ENCODE peak calls at places on chromosomes 12 and 14, in five cellular contexts. C is HCT116, U is fibroblast of lung, Q is H1, W is endothelial cell of umbilical vein. A is an unnamed sample.
A peak's percentile ranks its signal among the peaks of the same experiment; 100 is the strongest.

GRCh38 chr14:23366163-23366921 is 1.4 kb upstream of the EFS start:
- DNase-seq in U (peak; percentile 78), W (no peak), C (no peak), Q (no peak), A (peak; percentile 79)

GRCh38 chr14:36478782-36479181 is 41.2 kb downstream of the NKX2-1 start:
- DNase-seq in U (peak; percentile 65), W (no peak), Q (no peak), C (peak; percentile 27), A (peak; percentile 2)

GRCh38 chr12:75850751-75851462 is 180.7 kb downstream of the PHLDA1 start:
- DNase-seq in C (no peak), Q (no peak), U (peak; percentile 76), W (no peak), A (peak; percentile 73)

GRCh38 chr14:35927727-35928126 is 101.6 kb downstream of the BRMS1L start:
- DNase-seq in Q (no peak), U (peak; percentile 4), C (no peak), W (no peak), A (no peak)

GRCh38 chr12:54751493-54751892 is 102.8 kb upstream of the MUCL1 start:
- DNase-seq in U (no peak), W (no peak), Q (no peak), C (no peak), A (no peak)

GRCh38 chr12:51323966-51324895 is at the start of gene BIN2:
- DNase-seq in C (no peak), W (no peak), Q (no peak), U (no peak), A (no peak)

GRCh38 chr12:47813491-47814196 is 6.1 kb downstream of the HDAC7 start:
- DNase-seq in Q (no peak), U (no peak), C (no peak), W (peak; percentile 55), A (no peak)

GRCh38 chr12:47264951-47265350 is 185.2 kb upstream of the AMIGO2 start:
- DNase-seq in C (no peak), U (no peak), W (no peak), Q (no peak), A (no peak)

GRCh38 chr12:5210179-5210917 is 166.7 kb downstream of the KCNA5 start:
- DNase-seq in C (no peak), Q (no peak), U (no peak), W (no peak), A (no peak)

GRCh38 chr12:103470664-103471063 is 25.1 kb downstream of the C12orf42 start:
- DNase-seq in Q (no peak), C (no peak), W (no peak), U (peak; percentile 12), A (peak; percentile 44)

GRCh38 chr12:104694711-104695110 is 238.0 kb downstream of the CHST11 start:
- DNase-seq in Q (no peak), U (peak; percentile 33), C (no peak), W (no peak), A (peak; percentile 48)

GRCh38 chr14:106268013-106268727 is 741.8 kb downstream of the TMEM121 start:
- DNase-seq in Q (no peak), U (no peak), W (no peak), C (no peak), A (no peak)

GRCh38 chr14:34059925-34060746 is 109.3 kb upstream of the EGLN3 start:
- DNase-seq in Q (no peak), U (peak; percentile 79), C (no peak), W (peak; percentile 67), A (peak; percentile 90)

GRCh38 chr12:53399896-53400295 is 19.9 kb downstream of the SP1 start:
- DNase-seq in C (no peak), W (no peak), Q (no peak), U (no peak), A (no peak)

GRCh38 chr12:1807489-1807888 is 12.9 kb upstream of the LRTM2 start:
- DNase-seq in U (no peak), C (no peak), W (no peak), Q (no peak), A (no peak)

GRCh38 chr12:119020377-119021360 is 39.3 kb downstream of the SRRM4 start:
- DNase-seq in W (no peak), Q (peak; percentile 54), C (peak; percentile 36), U (no peak), A (peak; percentile 2)

GRCh38 chr12:67593871-67594330 is 54.6 kb upstream of the DYRK2 start:
- DNase-seq in W (no peak), U (no peak), Q (no peak), C (no peak), A (no peak)

GRCh38 chr12:80763874-80764273 is 47.2 kb downstream of the MYF5 start:
- DNase-seq in C (peak; percentile 39), W (peak; percentile 73), U (peak; percentile 50), Q (no peak), A (peak; percentile 60)

GRCh38 chr12:62911288-62911687 is 23.7 kb downstream of the PPM1H start:
- DNase-seq in Q (no peak), W (no peak), C (no peak), U (no peak), A (no peak)

GRCh38 chr12:103431950-103432349 is 63.8 kb downstream of the C12orf42 start:
- DNase-seq in C (no peak), W (no peak), U (no peak), Q (no peak), A (no peak)

GRCh38 chr14:33035795-33036194 is 97.1 kb downstream of the NPAS3 start:
- DNase-seq in Q (no peak), C (no peak), W (no peak), U (no peak), A (no peak)

GRCh38 chr14:77025744-77026165 is 2.8 kb downstream of the IRF2BPL start:
- DNase-seq in Q (no peak), W (peak; percentile 35), U (no peak), C (no peak), A (peak; percentile 61)

GRCh38 chr14:74414380-74414779 is 11.6 kb downstream of the SYNDIG1L start:
- DNase-seq in U (no peak), C (no peak), W (no peak), Q (no peak), A (no peak)

GRCh38 chr14:66610154-66610563 is 102.2 kb downstream of the GPHN start:
- DNase-seq in U (no peak), C (peak; percentile 49), Q (peak; percentile 3), W (no peak), A (peak; percentile 25)

GRCh38 chr12:9732966-9733461 is at the start of gene CLECL1:
- DNase-seq in Q (no peak), W (no peak), U (no peak), C (no peak), A (no peak)
- H3K79me2 ChIP-seq in Q (no peaks in the 10 kb centered on the region), W (no peaks in the 10 kb centered on the region), U (no peaks in the 10 kb centered on the region), C (no peaks in the 10 kb centered on the region), A (no peaks in the 10 kb centered on the region)

DNA sequence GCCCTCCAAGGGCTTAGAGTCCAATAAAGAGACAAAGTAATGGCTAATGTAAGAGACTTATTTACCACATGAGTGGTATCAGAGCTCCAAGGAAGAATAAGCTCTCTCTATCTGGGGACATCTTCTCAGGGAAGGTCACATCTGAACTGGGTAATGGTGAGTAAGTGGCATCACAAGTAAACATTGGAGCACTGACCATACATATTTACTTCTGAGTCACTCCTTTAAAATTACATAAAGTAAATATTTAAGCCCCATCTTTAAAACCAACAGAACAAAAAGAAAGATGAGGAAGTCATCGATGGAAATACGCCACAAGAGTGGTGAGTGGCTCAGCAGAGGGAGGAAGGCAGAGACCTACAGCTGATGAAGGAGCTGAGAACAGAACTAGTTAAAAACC is 159.9 kb downstream of the DUSP6 start:
- DNase-seq in U (no peak), W (no peak), Q (no peak), C (no peak), A (no peak)
- H3K9ac ChIP-seq in U (no peak overlapping the region), W (no peak overlapping the region), Q (no peak overlapping the region), C (no peak overlapping the region), A (no peak overlapping the region)

GRCh38 chr12:116153096-116153495 is 124.4 kb downstream of the MED13L start:
- DNase-seq in W (no peak), U (no peak), Q (no peak), C (no peak), A (no peak)
- H3K79me2 ChIP-seq in W (peaks cover 70% of the 10 kb centered on the region), U (peaks cover 88% of the 10 kb centered on the region), Q (peaks cover 90% of the 10 kb centered on the region), C (peaks cover 100% of the 10 kb centered on the region), A (peaks cover 99% of the 10 kb centered on the region)

GRCh38 chr12:77943466-77943865 is 112.8 kb downstream of the NAV3 start:
- DNase-seq in Q (no peak), C (peak; percentile 43), U (peak; percentile 86), W (peak; percentile 64), A (peak; percentile 88)

GRCh38 chr12:77940566-77940965 is 109.9 kb downstream of the NAV3 start:
- DNase-seq in W (no peak), Q (no peak), C (no peak), U (peak; percentile 51), A (peak; percentile 72)

GRCh38 chr12:77941396-77941795 is 110.7 kb downstream of the NAV3 start:
- DNase-seq in C (no peak), W (peak; percentile 30), U (no peak), Q (no peak), A (peak; percentile 21)

GRCh38 chr12:77938301-77938700 is 107.6 kb downstream of the NAV3 start:
- DNase-seq in Q (no peak), U (no peak), W (no peak), C (no peak), A (peak; percentile 2)

DNA sequence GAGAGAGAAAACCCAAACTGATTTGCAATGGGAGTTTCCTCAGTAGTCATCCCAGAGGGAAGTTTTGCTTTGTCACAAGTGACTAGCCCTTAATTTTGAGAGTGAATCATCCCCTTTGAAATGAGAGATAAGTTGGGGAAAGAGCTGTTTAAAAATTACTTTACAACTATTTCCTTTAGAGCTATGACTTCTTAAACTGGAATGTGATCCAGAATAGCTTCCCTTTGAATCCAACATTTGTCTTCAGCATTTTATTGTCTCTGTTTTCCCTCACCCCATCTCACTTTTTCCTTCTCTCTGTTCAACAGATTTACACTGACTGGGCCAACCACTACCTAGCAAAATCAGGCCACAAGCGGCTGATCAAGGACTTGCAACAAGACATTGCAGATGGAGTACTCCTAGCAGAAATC is 109.3 kb downstream of the NAV3 start:
- DNase-seq in U (peak; percentile 93), W (peak; percentile 84), C (peak; percentile 85), Q (peak; percentile 19), A (peak; percentile 93)
- H3K9ac ChIP-seq in U (peak overlapping the region; percentile 52), W (peak overlapping the region; percentile 97), C (peak overlapping the region; percentile 46), Q (no peak overlapping the region), A (peak overlapping the region; percentile 77)

DNA sequence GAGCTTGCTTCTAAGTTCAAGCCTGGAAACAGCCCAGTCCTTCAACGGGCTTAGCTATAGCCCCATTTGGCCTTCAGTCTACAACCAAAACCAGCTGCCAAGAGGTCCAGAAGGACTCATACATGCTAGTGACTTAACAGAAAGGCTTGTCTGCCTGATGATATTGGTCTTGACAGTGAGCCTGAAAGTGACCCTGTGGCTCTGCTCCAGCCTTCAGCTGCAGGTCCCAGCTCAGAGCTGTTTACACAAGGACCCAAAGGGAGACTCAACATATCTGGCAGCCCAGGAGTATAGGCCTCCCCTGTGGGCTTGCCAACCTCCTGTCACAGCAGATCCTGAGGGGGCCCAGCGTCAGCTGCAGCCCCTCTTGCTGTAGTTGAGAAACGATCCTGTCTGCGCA is 27.5 kb downstream of the COX16 start:
- DNase-seq in C (no peak), Q (no peak), W (no peak), U (no peak), A (no peak)
- H3K79me2 ChIP-seq in C (peaks cover 73% of the 10 kb centered on the region), Q (peaks cover 28% of the 10 kb centered on the region), W (peaks cover 8% of the 10 kb centered on the region), U (no peaks in the 10 kb centered on the region), A (peaks cover 83% of the 10 kb centered on the region)

A was measured in GM23248.